ENCODE peak calls at places on chromosomes 6 and 20, in seven cellular contexts. E is nephron progenitor cell, X is RWPE1, V is A673, C is AG10803, K is fibroblast of lung, R is bronchial epithelial cell. F is an unnamed sample.

GRCh38 chr6:7846971-7847818 is 63.4 kb downstream of the TXNDC5 start:
- DNase-seq in R (peak; percentile 17), V (no peak), C (peak; percentile 67), X (no peak), E (no peak), K (peak; percentile 74), F (no peak)

GRCh38 chr20:31595654-31596411 is 9.3 kb upstream of the ID1 start:
- DNase-seq in V (no peak), C (peak; percentile 97), E (peak; percentile 60), X (peak; percentile 54), R (no peak), K (peak; percentile 99), F (peak; percentile 98)

GRCh38 chr20:45343867-45344721 is 4.1 kb downstream of the SDC4 start:
- DNase-seq in E (no peak), V (peak; percentile 60), K (peak; percentile 92), R (peak; percentile 94), X (peak; percentile 97), C (peak; percentile 86), F (peak; percentile 86)

GRCh38 chr20:19920388-19921138 is 96.6 kb upstream of the NAA20 start:
- DNase-seq in X (no peak), R (no peak), K (no peak), V (no peak), C (no peak), E (no peak), F (no peak)

GRCh38 chr6:28565823-28566526 is 40.3 kb downstream of the GPX5 start:
- DNase-seq in K (no peak), C (no peak), V (no peak), R (no peak), E (no peak), X (no peak), F (no peak)

GRCh38 chr6:123830110-123830509 is 26.4 kb downstream of the NKAIN2 start:
- DNase-seq in E (peak; percentile 3), R (no peak), K (no peak), X (no peak), V (peak; percentile 90), C (no peak), F (no peak)

GRCh38 chr6:53616450-53617357 is 48.9 kb downstream of the KLHL31 start:
- DNase-seq in C (no peak), V (no peak), X (no peak), R (no peak), E (no peak), K (no peak), F (no peak)

GRCh38 chr20:59173938-59174496 is 10.4 kb downstream of the ZNF831 start:
- DNase-seq in R (no peak), X (no peak), E (no peak), C (no peak), V (no peak), K (no peak), F (no peak)

GRCh38 chr6:41917528-41917927 is 3.4 kb downstream of the MED20 start:
- DNase-seq in R (peak; percentile 94), C (peak; percentile 94), V (peak; percentile 42), K (peak; percentile 91), E (no peak), X (peak; percentile 86), F (peak; percentile 93)

GRCh38 chr20:59820204-59821041 is 113.0 kb downstream of the SYCP2 start:
- DNase-seq in X (peak; percentile 73), E (no peak), K (no peak), V (no peak), C (no peak), R (peak; percentile 83), F (no peak)

GRCh38 chr6:83872386-83873118 is 13.1 kb downstream of the CYB5R4 start:
- DNase-seq in R (no peak), V (peak; percentile 17), X (no peak), K (no peak), E (no peak), C (peak; percentile 12), F (no peak)

GRCh38 chr6:106613590-106613989 is 15.7 kb downstream of the RTN4IP1 start:
- DNase-seq in E (no peak), C (no peak), R (no peak), X (no peak), V (no peak), K (no peak), F (no peak)

GRCh38 chr6:106611030-106611429 is 18.3 kb downstream of the RTN4IP1 start:
- DNase-seq in X (no peak), K (no peak), E (no peak), R (no peak), C (no peak), V (no peak), F (no peak)

GRCh38 chr6:106608080-106608668 is 21.1 kb downstream of the RTN4IP1 start:
- DNase-seq in R (peak; percentile 82), E (no peak), X (peak; percentile 41), C (peak; percentile 62), K (peak; percentile 59), V (peak; percentile 73), F (peak; percentile 70)

GRCh38 chr6:106612956-106613516 is 16.3 kb downstream of the RTN4IP1 start:
- DNase-seq in K (no peak), V (no peak), X (no peak), R (no peak), E (no peak), C (no peak), F (no peak)

DNA sequence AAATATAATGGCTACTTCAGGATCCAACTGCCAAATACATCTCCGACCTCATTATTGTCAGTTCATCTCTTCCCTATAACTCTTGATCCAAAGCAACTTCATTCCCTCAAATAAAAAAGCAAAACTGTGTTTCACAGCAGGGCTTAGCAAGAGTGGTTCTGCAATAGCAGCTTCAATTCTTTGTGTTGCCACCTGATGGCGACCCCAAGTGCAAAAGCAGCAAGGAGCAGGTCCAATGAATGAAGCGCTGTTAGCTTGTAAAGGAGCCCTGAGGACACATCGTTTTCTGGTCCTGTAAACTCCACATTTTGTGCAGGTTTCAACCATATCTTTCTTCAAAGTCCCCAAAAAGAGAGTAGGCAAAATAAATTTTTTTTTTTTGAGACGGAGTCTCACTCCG is 19.6 kb downstream of the RTN4IP1 start:
- DNase-seq in C (no peak), E (no peak), V (peak; percentile 50), X (no peak), K (no peak), R (peak; percentile 30), F (no peak)
- TF ChIP-seq CTCF in C (peak; percentile 38), E (peak; percentile 39), V (peak; percentile 55), X (peak; percentile 43), K (peak; percentile 35), R (peak; percentile 40), F (peak; percentile 59)

GRCh38 chr6:17091122-17091521 is 10.7 kb upstream of the STMND1 start:
- DNase-seq in K (peak; percentile 19), X (no peak), R (no peak), C (no peak), E (no peak), V (no peak), F (no peak)

GRCh38 chr6:17083397-17083796 is 18.5 kb upstream of the STMND1 start:
- DNase-seq in X (no peak), C (no peak), E (no peak), R (no peak), V (no peak), K (no peak), F (no peak)

GRCh38 chr6:17081860-17082508 is 19.9 kb upstream of the STMND1 start:
- DNase-seq in E (no peak), K (no peak), X (no peak), C (no peak), R (no peak), V (no peak), F (no peak)

GRCh38 chr6:17088091-17088611 is 13.7 kb upstream of the STMND1 start:
- DNase-seq in K (no peak), V (no peak), E (no peak), C (no peak), R (no peak), X (no peak), F (no peak)

GRCh38 chr6:17086469-17086868 is 15.4 kb upstream of the STMND1 start:
- DNase-seq in V (peak; percentile 79), K (peak; percentile 84), X (peak; percentile 83), E (peak; percentile 46), R (peak; percentile 72), C (peak; percentile 78), F (peak; percentile 85)
- TF ChIP-seq CTCF in V (peak; percentile 72), K (peak; percentile 70), X (peak; percentile 72), E (peak; percentile 55), R (peak; percentile 59), C (peak; percentile 77), F (peak; percentile 92)

GRCh38 chr6:112141707-112142106 is 54.3 kb downstream of the FAM229B start:
- DNase-seq in V (no peak), E (no peak), X (no peak), K (no peak), R (no peak), C (no peak), F (no peak)

GRCh38 chr6:112148103-112148502 is 60.7 kb downstream of the FAM229B start:
- DNase-seq in R (no peak), K (no peak), C (no peak), V (no peak), E (no peak), X (no peak), F (no peak)

GRCh38 chr6:112149236-112149635 is 61.8 kb downstream of the FAM229B start:
- DNase-seq in E (no peak), R (no peak), V (peak; percentile 64), K (no peak), X (no peak), C (no peak), F (no peak)

GRCh38 chr6:112144145-112144926 is 56.9 kb downstream of the FAM229B start:
- DNase-seq in E (no peak), R (no peak), V (peak; percentile 60), X (no peak), K (no peak), C (peak; percentile 62), F (no peak)

GRCh38 chr6:112145080-112145573 is 57.7 kb downstream of the FAM229B start:
- DNase-seq in X (no peak), R (no peak), K (no peak), C (no peak), E (no peak), V (no peak), F (no peak)
- TF ChIP-seq CTCF in X (no peak), R (no peak), K (no peak), C (no peak), E (no peak), V (no peak), F (no peak)

GRCh38 chr6:132391391-132392291 is 9.6 kb downstream of the MOXD1 start:
- DNase-seq in V (no peak), K (peak; percentile 97), R (peak; percentile 50), E (no peak), X (peak; percentile 19), C (peak; percentile 96), F (peak; percentile 94)

GRCh38 chr6:132395015-132395597 is 6.2 kb downstream of the MOXD1 start:
- DNase-seq in X (no peak), E (no peak), K (no peak), R (no peak), V (no peak), C (no peak), F (no peak)

GRCh38 chr6:132392292-132392691 is 9.0 kb downstream of the MOXD1 start:
- DNase-seq in X (no peak), K (no peak), E (no peak), V (no peak), R (no peak), C (no peak), F (no peak)

GRCh38 chr6:132390451-132390850 is 10.8 kb downstream of the MOXD1 start:
- DNase-seq in V (no peak), K (no peak), X (no peak), C (no peak), R (no peak), E (no peak), F (no peak)

DNA sequence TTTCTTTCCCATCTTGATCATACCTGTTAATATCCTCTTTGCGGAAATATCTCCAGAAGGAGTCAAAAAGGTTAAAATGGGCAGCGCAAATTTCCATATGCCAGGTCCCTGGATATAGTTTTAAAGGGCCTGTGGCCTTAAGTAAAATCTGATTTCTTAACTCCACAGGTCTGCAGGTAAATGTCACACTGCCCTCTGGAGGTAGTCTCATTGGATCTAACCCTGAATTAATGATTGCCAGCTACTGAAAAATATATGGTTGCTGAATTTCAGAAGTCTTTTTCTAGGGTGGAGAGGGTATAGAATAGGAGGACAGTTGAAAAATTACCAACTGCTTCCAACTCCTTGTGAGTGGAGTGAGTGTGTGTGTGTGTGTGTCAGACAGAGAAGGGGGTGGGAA is 8.5 kb downstream of the MOXD1 start:
- DNase-seq in E (no peak), R (peak; percentile 47), K (no peak), X (peak; percentile 11), V (no peak), C (no peak), F (peak; percentile 12)
- TF ChIP-seq CTCF in E (no peak), R (peak; percentile 36), K (peak; percentile 19), X (no peak), V (peak; percentile 32), C (peak; percentile 8), F (peak; percentile 69)

F was measured in HFFc6.